ENCODE peak calls at places on chromosomes 1 and 21, in four cellular contexts. B is HEK293T, I is RWPE1, R is T-helper 17 cell. N is an unnamed sample.

GRCh38 chr1:32881871-32882850 is 4.1 kb upstream of the HPCA start:
- DNase-seq in B (no peak), I (no peak), R (no peak), N (no peak)

GRCh38 chr1:226403522-226404034 is 4.3 kb downstream of the PARP1 start:
- DNase-seq in B (peak), I (peak), R (no peak), N (no peak)

GRCh38 chr1:181104042-181104789 is 15.7 kb downstream of the IER5 start:
- DNase-seq in B (peak), I (no peak), R (no peak), N (peak)

GRCh38 chr1:157487430-157487829 is 64.9 kb downstream of the FCRL5 start:
- DNase-seq in B (no peak), I (no peak), R (no peak), N (no peak)

GRCh38 chr1:204973449-204973848 is 69.6 kb upstream of the CNTN2 start:
- DNase-seq in B (no peak), I (no peak), R (no peak), N (no peak)

GRCh38 chr1:245301162-245301580 is 146.4 kb downstream of the KIF26B start:
- DNase-seq in B (no peak), I (no peak), R (no peak), N (no peak)

GRCh38 chr1:81757398-81758020 is 43.2 kb upstream of the ADGRL2 start:
- DNase-seq in B (no peak), I (no peak), R (no peak), N (no peak)

GRCh38 chr1:51952638-51953037 is 37.9 kb downstream of the RAB3B start:
- DNase-seq in B (no peak), I (no peak), R (no peak), N (no peak)

GRCh38 chr1:151493042-151493441 is 18.1 kb upstream of the CGN start:
- DNase-seq in B (no peak), I (no peak), R (no peak), N (no peak)

GRCh38 chr1:206694151-206694550 is 9.4 kb downstream of the MAPKAPK2 start:
- DNase-seq in B (no peak), I (no peak), R (no peak), N (no peak)

GRCh38 chr1:225651872-225652725 is 824 bp downstream of the ENAH start:
- DNase-seq in B (peak), I (peak), R (no peak), N (no peak)

GRCh38 chr1:156146749-156147405 is 6.5 kb upstream of the SEMA4A start:
- DNase-seq in B (no peak), I (no peak), R (peak), N (no peak)

GRCh38 chr21:22927469-22927868 is 1929.3 kb downstream of the NCAM2 start:
- DNase-seq in B (no peak), I (no peak), R (no peak), N (no peak)

GRCh38 chr1:67818725-67819301 is 14.5 kb downstream of the GNG12 start:
- DNase-seq in B (no peak), I (no peak), R (no peak), N (peak)

GRCh38 chr1:17110555-17110926 is 8.7 kb downstream of the PADI2 start:
- DNase-seq in B (no peak), I (no peak), R (no peak), N (no peak)

GRCh38 chr1:100926240-100926639 is 30.4 kb downstream of the SLC30A7 start:
- DNase-seq in B (no peak), I (no peak), R (no peak), N (no peak)

GRCh38 chr1:20725189-20726106 is 7.1 kb downstream of the SH2D5 start:
- DNase-seq in B (no peak), I (peak), R (no peak), N (no peak)

GRCh38 chr1:114700026-114700600 is 4.8 kb upstream of the AMPD1 start:
- DNase-seq in B (no peak), I (no peak), R (no peak), N (no peak)

GRCh38 chr1:59008599-59009347 is 224.9 kb upstream of the JUN start:
- DNase-seq in B (no peak), I (no peak), R (no peak), N (no peak)

GRCh38 chr1:56331207-56331891 is 248.0 kb downstream of the PLPP3 start:
- DNase-seq in B (no peak), I (no peak), R (no peak), N (no peak)

GRCh38 chr1:181504294-181505115 is 21.2 kb downstream of the CACNA1E start:
- DNase-seq in B (peak), I (no peak), R (no peak), N (no peak)

GRCh38 chr1:114131526-114132220 is 22.0 kb downstream of the SYT6 start:
- DNase-seq in B (no peak), I (no peak), R (no peak), N (peak)

GRCh38 chr1:81242103-81242502 is 558.6 kb upstream of the ADGRL2 start:
- DNase-seq in B (no peak), I (no peak), R (no peak), N (no peak)

GRCh38 chr1:229893762-229894444 is 173.1 kb upstream of the GALNT2 start:
- DNase-seq in B (no peak), I (peak), R (no peak), N (no peak)

GRCh38 chr1:201282216-201282615 is 1.1 kb upstream of the PKP1 start:
- DNase-seq in B (no peak), I (no peak), R (no peak), N (no peak)

GRCh38 chr1:145993618-145994390 is 2.6 kb downstream of the TXNIP start:
- DNase-seq in B (no peak), I (no peak), R (no peak), N (no peak)

GRCh38 chr1:54275349-54275748 is 75.4 kb downstream of the MRPL37 start:
- DNase-seq in B (no peak), I (no peak), R (no peak), N (no peak)

GRCh38 chr1:102191723-102192122 is 195.0 kb upstream of the OLFM3 start:
- DNase-seq in B (peak), I (peak), R (no peak), N (peak)

GRCh38 chr1:102897537-102897936 is 210.8 kb downstream of the COL11A1 start:
- DNase-seq in B (no peak), I (no peak), R (no peak), N (peak)

GRCh38 chr1:247548847-247549246 is at the start of gene GCSAML:
- DNase-seq in B (no peak), I (no peak), R (no peak), N (no peak)

GRCh38 chr1:167775178-167775577 is 53.4 kb downstream of the MPZL1 start:
- DNase-seq in B (no peak), I (no peak), R (no peak), N (no peak)

GRCh38 chr1:91584866-91585265 is 84.2 kb downstream of the CDC7 start:
- DNase-seq in B (no peak), I (no peak), R (no peak), N (no peak)

GRCh38 chr1:193408782-193409293 is 222.4 kb upstream of the B3GALT2 start:
- DNase-seq in B (no peak), I (no peak), R (peak), N (peak)

GRCh38 chr1:35768350-35769187 is 1.2 kb downstream of the CLSPN start:
- DNase-seq in B (no peak), I (no peak), R (no peak), N (no peak)

GRCh38 chr21:22791986-22792560 is 1793.9 kb downstream of the NCAM2 start:
- DNase-seq in B (peak), I (peak), R (no peak), N (peak)